ENCODE peak calls at places on chromosome 5, in six cellular contexts. V is tibial artery; N is stimulated activated CD4-positive, alpha-beta T cell treated with anti-CD3 and anti-CD28 coated beads, TNF-alpha, amount 100 ng/mL, for 1 hour; S is activated CD4-positive, alpha-beta T cell treated with anti-CD3 and anti-CD28 coated beads, Interleukin-2, amount 50 U/mL, for 1 hour; Q is NCI-H226; J is mesothelial cell of epicardium. D is an unnamed sample.

GRCh38 chr5:40738502-40738901 is 17.3 kb downstream of the TTC33 start:
- DNase-seq in S (no peak), Q (no peak), N (no peak), V (no peak), J (no peak), D (no peak)

GRCh38 chr5:149240354-149240998 is 31.2 kb upstream of the AFAP1L1 start:
- DNase-seq in Q (no peak), J (no peak), S (peak; percentile 79), V (no peak), N (peak; percentile 49), D (no peak)

GRCh38 chr5:91419571-91420537 is 36.7 kb upstream of the ARRDC3 start:
- DNase-seq in J (peak; percentile 67), V (peak; percentile 69), Q (peak; percentile 20), S (peak; percentile 69), N (peak; percentile 45), D (peak; percentile 31)

GRCh38 chr5:129966071-129966470 is 61.8 kb downstream of the CHSY3 start:
- DNase-seq in N (no peak), J (no peak), V (no peak), Q (no peak), S (no peak), D (no peak)

GRCh38 chr5:149400304-149400703 is 21.2 kb upstream of the IL17B start:
- DNase-seq in N (no peak), V (peak; percentile 42), Q (no peak), J (no peak), S (no peak), D (no peak)

GRCh38 chr5:173530547-173530946 is 85.9 kb downstream of the BOD1 start:
- DNase-seq in V (no peak), J (no peak), S (no peak), N (no peak), Q (no peak), D (peak; percentile 45)

GRCh38 chr5:142311725-142312124 is 13.1 kb downstream of the SPRY4 start:
- DNase-seq in N (no peak), J (no peak), Q (no peak), S (no peak), V (no peak), D (no peak)

GRCh38 chr5:152532714-152533113 is 127.6 kb upstream of the NMUR2 start:
- DNase-seq in V (no peak), N (no peak), S (no peak), Q (no peak), J (no peak), D (peak; percentile 33)

GRCh38 chr5:34007116-34007674 is 655 bp downstream of the AMACR start:
- DNase-seq in Q (no peak), S (no peak), V (no peak), N (no peak), J (no peak), D (no peak)

GRCh38 chr5:59206132-59206581 is 623.3 kb downstream of the RAB3C start:
- DNase-seq in J (no peak), S (no peak), N (no peak), Q (peak; percentile 59), V (no peak), D (no peak)

GRCh38 chr5:6475626-6476312 is 27.1 kb downstream of the UBE2QL1 start:
- DNase-seq in S (no peak), V (peak; percentile 35), J (no peak), Q (no peak), N (no peak), D (peak; percentile 50)

GRCh38 chr5:82100303-82101077 is 128.7 kb downstream of the ATG10 start:
- DNase-seq in V (no peak), S (no peak), J (no peak), N (no peak), Q (no peak), D (no peak)

GRCh38 chr5:90983148-90983547 is 400.0 kb downstream of the ARRDC3 start:
- DNase-seq in V (no peak), S (no peak), N (no peak), J (no peak), Q (peak; percentile 98), D (no peak)

GRCh38 chr5:150142189-150142788 is 13.4 kb downstream of the PDGFRB start:
- DNase-seq in N (no peak), J (no peak), V (no peak), Q (no peak), S (no peak), D (no peak)

GRCh38 chr5:81154725-81155124 is 78.4 kb upstream of the CKMT2 start:
- DNase-seq in V (no peak), J (no peak), S (no peak), N (no peak), Q (no peak), D (no peak)